ENCODE peak calls at places on chromosomes 5 and 9, in eight cellular contexts. One of them, this sample, is unnamed.

GRCh38 chr9:137318976-137319375 is 16.9 kb upstream of the NRARP start:
- DNase-seq in endothelial cell of umbilical vein: no peak
- DNase-seq in stimulated activated CD4-positive, alpha-beta T cell treated with anti-CD3 and anti-CD28 coated beads, Interleukin-2, amount 100 ng/mL, for 48 hours: no peak
- DNase-seq in epithelial cell of esophagus: no peak
- DNase-seq in heart right ventricle: peak; percentile 71
- DNase-seq in fibroblast of pulmonary artery: no peak
- DNase-seq in left ventricle myocardium superior: peak; percentile 75
- DNase-seq in spleen: peak; percentile 86
- DNase-seq in this sample: no peak

GRCh38 chr5:168683927-168684295 is 104.7 kb upstream of the PANK3 start:
- DNase-seq in endothelial cell of umbilical vein: no peak
- DNase-seq in stimulated activated CD4-positive, alpha-beta T cell treated with anti-CD3 and anti-CD28 coated beads, Interleukin-2, amount 100 ng/mL, for 48 hours: no peak
- DNase-seq in epithelial cell of esophagus: no peak
- DNase-seq in heart right ventricle: no peak
- DNase-seq in fibroblast of pulmonary artery: no peak
- DNase-seq in left ventricle myocardium superior: no peak
- DNase-seq in spleen: no peak
- DNase-seq in this sample: no peak

GRCh38 chr5:59115345-59115744 is 532.5 kb downstream of the RAB3C start:
- DNase-seq in endothelial cell of umbilical vein: no peak
- DNase-seq in stimulated activated CD4-positive, alpha-beta T cell treated with anti-CD3 and anti-CD28 coated beads, Interleukin-2, amount 100 ng/mL, for 48 hours: no peak
- DNase-seq in epithelial cell of esophagus: no peak
- DNase-seq in heart right ventricle: no peak
- DNase-seq in fibroblast of pulmonary artery: peak; percentile 36
- DNase-seq in left ventricle myocardium superior: no peak
- DNase-seq in spleen: no peak
- DNase-seq in this sample: no peak

GRCh38 chr5:10351199-10351881 is 2.2 kb upstream of the MARCHF6 start:
- DNase-seq in endothelial cell of umbilical vein: peak; percentile 40
- DNase-seq in stimulated activated CD4-positive, alpha-beta T cell treated with anti-CD3 and anti-CD28 coated beads, Interleukin-2, amount 100 ng/mL, for 48 hours: no peak
- DNase-seq in epithelial cell of esophagus: peak; percentile 93
- DNase-seq in heart right ventricle: peak; percentile 57
- DNase-seq in fibroblast of pulmonary artery: peak; percentile 84
- DNase-seq in left ventricle myocardium superior: no peak
- DNase-seq in spleen: no peak
- DNase-seq in this sample: no peak

GRCh38 chr9:93663877-93664548 is 87.6 kb downstream of the PHF2 start:
- DNase-seq in endothelial cell of umbilical vein: no peak
- DNase-seq in stimulated activated CD4-positive, alpha-beta T cell treated with anti-CD3 and anti-CD28 coated beads, Interleukin-2, amount 100 ng/mL, for 48 hours: no peak
- DNase-seq in epithelial cell of esophagus: no peak
- DNase-seq in heart right ventricle: no peak
- DNase-seq in fibroblast of pulmonary artery: no peak
- DNase-seq in left ventricle myocardium superior: peak; percentile 16
- DNase-seq in spleen: peak; percentile 64
- DNase-seq in this sample: no peak

GRCh38 chr5:16894236-16895057 is 41.6 kb downstream of the MYO10 start:
- DNase-seq in endothelial cell of umbilical vein: peak; percentile 67
- DNase-seq in stimulated activated CD4-positive, alpha-beta T cell treated with anti-CD3 and anti-CD28 coated beads, Interleukin-2, amount 100 ng/mL, for 48 hours: no peak
- DNase-seq in epithelial cell of esophagus: peak; percentile 94
- DNase-seq in heart right ventricle: no peak
- DNase-seq in fibroblast of pulmonary artery: peak; percentile 71
- DNase-seq in left ventricle myocardium superior: no peak
- DNase-seq in spleen: no peak
- DNase-seq in this sample: no peak

GRCh38 chr5:82635561-82636288 is 357.6 kb upstream of the RPS23 start:
- DNase-seq in endothelial cell of umbilical vein: peak; percentile 44
- DNase-seq in stimulated activated CD4-positive, alpha-beta T cell treated with anti-CD3 and anti-CD28 coated beads, Interleukin-2, amount 100 ng/mL, for 48 hours: no peak
- DNase-seq in epithelial cell of esophagus: peak; percentile 91
- DNase-seq in heart right ventricle: no peak
- DNase-seq in fibroblast of pulmonary artery: peak; percentile 18
- DNase-seq in left ventricle myocardium superior: no peak
- DNase-seq in spleen: no peak
- DNase-seq in this sample: no peak

GRCh38 chr5:151155777-151156731 is 1.5 kb downstream of the ANXA6 start:
- DNase-seq in endothelial cell of umbilical vein: peak; percentile 36
- DNase-seq in stimulated activated CD4-positive, alpha-beta T cell treated with anti-CD3 and anti-CD28 coated beads, Interleukin-2, amount 100 ng/mL, for 48 hours: no peak
- DNase-seq in epithelial cell of esophagus: no peak
- DNase-seq in heart right ventricle: peak; percentile 26
- DNase-seq in fibroblast of pulmonary artery: peak; percentile 71
- DNase-seq in left ventricle myocardium superior: no peak
- DNase-seq in spleen: peak; percentile 84
- DNase-seq in this sample: no peak

GRCh38 chr5:176352116-176352878 is 9.3 kb downstream of the KIAA1191 start:
- DNase-seq in endothelial cell of umbilical vein: no peak
- DNase-seq in stimulated activated CD4-positive, alpha-beta T cell treated with anti-CD3 and anti-CD28 coated beads, Interleukin-2, amount 100 ng/mL, for 48 hours: no peak
- DNase-seq in epithelial cell of esophagus: no peak
- DNase-seq in heart right ventricle: no peak
- DNase-seq in fibroblast of pulmonary artery: no peak
- DNase-seq in left ventricle myocardium superior: no peak
- DNase-seq in spleen: no peak
- DNase-seq in this sample: no peak

GRCh38 chr9:106619211-106619610 is 243.8 kb upstream of the ZNF462 start:
- DNase-seq in endothelial cell of umbilical vein: no peak
- DNase-seq in stimulated activated CD4-positive, alpha-beta T cell treated with anti-CD3 and anti-CD28 coated beads, Interleukin-2, amount 100 ng/mL, for 48 hours: no peak
- DNase-seq in epithelial cell of esophagus: peak; percentile 69
- DNase-seq in heart right ventricle: no peak
- DNase-seq in fibroblast of pulmonary artery: peak; percentile 8
- DNase-seq in left ventricle myocardium superior: no peak
- DNase-seq in spleen: no peak
- DNase-seq in this sample: no peak

GRCh38 chr9:124835026-124835501 is 18.2 kb upstream of the WDR38 start:
- DNase-seq in endothelial cell of umbilical vein: peak; percentile 78
- DNase-seq in stimulated activated CD4-positive, alpha-beta T cell treated with anti-CD3 and anti-CD28 coated beads, Interleukin-2, amount 100 ng/mL, for 48 hours: no peak
- DNase-seq in epithelial cell of esophagus: peak; percentile 76
- DNase-seq in heart right ventricle: peak; percentile 92
- DNase-seq in fibroblast of pulmonary artery: peak; percentile 94
- DNase-seq in left ventricle myocardium superior: peak; percentile 93
- DNase-seq in spleen: no peak
- DNase-seq in this sample: no peak

GRCh38 chr5:139668064-139668880 is 20.1 kb downstream of the CXXC5 start:
- DNase-seq in endothelial cell of umbilical vein: peak; percentile 50
- DNase-seq in stimulated activated CD4-positive, alpha-beta T cell treated with anti-CD3 and anti-CD28 coated beads, Interleukin-2, amount 100 ng/mL, for 48 hours: no peak
- DNase-seq in epithelial cell of esophagus: peak; percentile 39
- DNase-seq in heart right ventricle: no peak
- DNase-seq in fibroblast of pulmonary artery: no peak
- DNase-seq in left ventricle myocardium superior: peak; percentile 77
- DNase-seq in spleen: peak; percentile 83
- DNase-seq in this sample: no peak

GRCh38 chr5:67770431-67771025 is 445.0 kb upstream of the PIK3R1 start:
- DNase-seq in endothelial cell of umbilical vein: no peak
- DNase-seq in stimulated activated CD4-positive, alpha-beta T cell treated with anti-CD3 and anti-CD28 coated beads, Interleukin-2, amount 100 ng/mL, for 48 hours: no peak
- DNase-seq in epithelial cell of esophagus: peak; percentile 45
- DNase-seq in heart right ventricle: no peak
- DNase-seq in fibroblast of pulmonary artery: peak; percentile 40
- DNase-seq in left ventricle myocardium superior: no peak
- DNase-seq in spleen: no peak
- DNase-seq in this sample: no peak

GRCh38 chr9:129340427-129341196 is 162.6 kb upstream of the IER5L start:
- DNase-seq in endothelial cell of umbilical vein: no peak
- DNase-seq in stimulated activated CD4-positive, alpha-beta T cell treated with anti-CD3 and anti-CD28 coated beads, Interleukin-2, amount 100 ng/mL, for 48 hours: no peak
- DNase-seq in epithelial cell of esophagus: no peak
- DNase-seq in heart right ventricle: no peak
- DNase-seq in fibroblast of pulmonary artery: no peak
- DNase-seq in left ventricle myocardium superior: no peak
- DNase-seq in spleen: no peak
- DNase-seq in this sample: no peak

GRCh38 chr5:157108961-157109360 is at the start of gene HAVCR2:
- DNase-seq in endothelial cell of umbilical vein: no peak
- DNase-seq in stimulated activated CD4-positive, alpha-beta T cell treated with anti-CD3 and anti-CD28 coated beads, Interleukin-2, amount 100 ng/mL, for 48 hours: no peak
- DNase-seq in epithelial cell of esophagus: no peak
- DNase-seq in heart right ventricle: no peak
- DNase-seq in fibroblast of pulmonary artery: no peak
- DNase-seq in left ventricle myocardium superior: peak; percentile 37
- DNase-seq in spleen: peak; percentile 86
- DNase-seq in this sample: peak; percentile 8

GRCh38 chr9:15293727-15294405 is 13.2 kb downstream of the TTC39B start:
- DNase-seq in endothelial cell of umbilical vein: no peak
- DNase-seq in stimulated activated CD4-positive, alpha-beta T cell treated with anti-CD3 and anti-CD28 coated beads, Interleukin-2, amount 100 ng/mL, for 48 hours: no peak
- DNase-seq in epithelial cell of esophagus: no peak
- DNase-seq in heart right ventricle: no peak
- DNase-seq in fibroblast of pulmonary artery: no peak
- DNase-seq in left ventricle myocardium superior: no peak
- DNase-seq in spleen: no peak
- DNase-seq in this sample: no peak

GRCh38 chr5:159976921-159977320 is 32.0 kb upstream of the TTC1 start:
- DNase-seq in endothelial cell of umbilical vein: no peak
- DNase-seq in stimulated activated CD4-positive, alpha-beta T cell treated with anti-CD3 and anti-CD28 coated beads, Interleukin-2, amount 100 ng/mL, for 48 hours: no peak
- DNase-seq in epithelial cell of esophagus: no peak
- DNase-seq in heart right ventricle: no peak
- DNase-seq in fibroblast of pulmonary artery: no peak
- DNase-seq in left ventricle myocardium superior: no peak
- DNase-seq in spleen: no peak
- DNase-seq in this sample: no peak

GRCh38 chr9:20353529-20353928 is 268.8 kb downstream of the MLLT3 start:
- DNase-seq in endothelial cell of umbilical vein: no peak
- DNase-seq in stimulated activated CD4-positive, alpha-beta T cell treated with anti-CD3 and anti-CD28 coated beads, Interleukin-2, amount 100 ng/mL, for 48 hours: no peak
- DNase-seq in epithelial cell of esophagus: no peak
- DNase-seq in heart right ventricle: no peak
- DNase-seq in fibroblast of pulmonary artery: no peak
- DNase-seq in left ventricle myocardium superior: no peak
- DNase-seq in spleen: no peak
- DNase-seq in this sample: no peak

GRCh38 chr9:116096046-116096445 is 57.5 kb upstream of the PAPPA start:
- DNase-seq in endothelial cell of umbilical vein: no peak
- DNase-seq in stimulated activated CD4-positive, alpha-beta T cell treated with anti-CD3 and anti-CD28 coated beads, Interleukin-2, amount 100 ng/mL, for 48 hours: no peak
- DNase-seq in epithelial cell of esophagus: peak; percentile 79
- DNase-seq in heart right ventricle: no peak
- DNase-seq in fibroblast of pulmonary artery: no peak
- DNase-seq in left ventricle myocardium superior: no peak
- DNase-seq in spleen: no peak
- DNase-seq in this sample: no peak

GRCh38 chr5:9714187-9714586 is 84.0 kb upstream of the TAS2R1 start:
- DNase-seq in endothelial cell of umbilical vein: no peak
- DNase-seq in stimulated activated CD4-positive, alpha-beta T cell treated with anti-CD3 and anti-CD28 coated beads, Interleukin-2, amount 100 ng/mL, for 48 hours: no peak
- DNase-seq in epithelial cell of esophagus: no peak
- DNase-seq in heart right ventricle: no peak
- DNase-seq in fibroblast of pulmonary artery: no peak
- DNase-seq in left ventricle myocardium superior: no peak
- DNase-seq in spleen: no peak
- DNase-seq in this sample: no peak

This sample was measured in T-helper 22 cell.